ENCODE peak calls at places on chromosome 7, in seven cellular contexts. C, N, D, O, P, Q and B are unnamed samples.

GRCh38 chr7:2710256-2710655 is 22.3 kb downstream of the AMZ1 start:
- DNase-seq in C (no peak), N (no peak), D (no peak), O (no peak), P (no peak), Q (no peak), B (no peak)

GRCh38 chr7:140697447-140698143 is 1.1 kb downstream of the NDUFB2 start:
- DNase-seq in C (no peak), N (peak; percentile 42), D (no peak), O (no peak), P (no peak), Q (no peak), B (no peak)

GRCh38 chr7:141701489-141702046 is 398 bp downstream of the DENND11 start:
- DNase-seq in C (no peak), N (peak; percentile 22), D (peak; percentile 40), O (peak; percentile 29), P (peak; percentile 8), Q (peak; percentile 55), B (peak; percentile 23)

GRCh38 chr7:41825927-41826480 is 123.1 kb upstream of the INHBA start:
- DNase-seq in C (no peak), N (peak; percentile 13), D (peak; percentile 6), O (no peak), P (no peak), Q (no peak), B (no peak)

GRCh38 chr7:100191775-100192174 is 14.1 kb downstream of the STAG3 start:
- DNase-seq in C (peak; percentile 18), N (peak; percentile 73), D (peak; percentile 13), O (peak; percentile 50), P (peak; percentile 36), Q (no peak), B (no peak)

GRCh38 chr7:229184-229964 is 37.0 kb downstream of the FAM20C start:
- DNase-seq in C (peak; percentile 94), N (peak; percentile 95), D (no peak), O (no peak), P (peak; percentile 87), Q (no peak), B (no peak)

GRCh38 chr7:6536899-6537298 is 14.4 kb downstream of the GRID2IP start:
- DNase-seq in C (no peak), N (peak; percentile 5), D (no peak), O (no peak), P (no peak), Q (peak; percentile 87), B (no peak)

GRCh38 chr7:50660040-50660829 is 95.0 kb upstream of the DDC start:
- DNase-seq in C (no peak), N (no peak), D (no peak), O (peak; percentile 86), P (no peak), Q (no peak), B (no peak)

GRCh38 chr7:16174253-16174652 is 247.1 kb downstream of the CRPPA start:
- DNase-seq in C (no peak), N (no peak), D (no peak), O (no peak), P (no peak), Q (no peak), B (no peak)

GRCh38 chr7:22604246-22604645 is 104.3 kb upstream of the STEAP1B start:
- DNase-seq in C (no peak), N (no peak), D (no peak), O (no peak), P (no peak), Q (no peak), B (no peak)

GRCh38 chr7:38506756-38507155 is 124.4 kb downstream of the AMPH start:
- DNase-seq in C (no peak), N (peak; percentile 11), D (no peak), O (no peak), P (peak; percentile 6), Q (no peak), B (no peak)

GRCh38 chr7:130352335-130353074 is 7.9 kb downstream of the CPA5 start:
- DNase-seq in C (no peak), N (peak; percentile 73), D (peak; percentile 55), O (no peak), P (peak; percentile 88), Q (no peak), B (peak; percentile 46)

GRCh38 chr7:105399043-105399725 is 10.5 kb upstream of the SRPK2 start:
- DNase-seq in C (no peak), N (peak; percentile 61), D (peak; percentile 41), O (no peak), P (peak; percentile 52), Q (no peak), B (peak; percentile 29)

GRCh38 chr7:1160665-1161010 is 642 bp upstream of the ZFAND2A start:
- DNase-seq in C (no peak), N (no peak), D (no peak), O (no peak), P (no peak), Q (no peak), B (no peak)

GRCh38 chr7:87574630-87575029 is 26.1 kb downstream of the ABCB1 start:
- DNase-seq in C (peak; percentile 32), N (peak; percentile 12), D (peak; percentile 43), O (no peak), P (peak; percentile 1), Q (no peak), B (peak; percentile 70)

GRCh38 chr7:101543846-101544245 is 85.2 kb downstream of the MYL10 start:
- DNase-seq in C (no peak), N (no peak), D (no peak), O (no peak), P (no peak), Q (no peak), B (no peak)

GRCh38 chr7:18597759-18598158 is 102.2 kb downstream of the HDAC9 start:
- DNase-seq in C (no peak), N (no peak), D (no peak), O (no peak), P (no peak), Q (no peak), B (no peak)

DNA sequence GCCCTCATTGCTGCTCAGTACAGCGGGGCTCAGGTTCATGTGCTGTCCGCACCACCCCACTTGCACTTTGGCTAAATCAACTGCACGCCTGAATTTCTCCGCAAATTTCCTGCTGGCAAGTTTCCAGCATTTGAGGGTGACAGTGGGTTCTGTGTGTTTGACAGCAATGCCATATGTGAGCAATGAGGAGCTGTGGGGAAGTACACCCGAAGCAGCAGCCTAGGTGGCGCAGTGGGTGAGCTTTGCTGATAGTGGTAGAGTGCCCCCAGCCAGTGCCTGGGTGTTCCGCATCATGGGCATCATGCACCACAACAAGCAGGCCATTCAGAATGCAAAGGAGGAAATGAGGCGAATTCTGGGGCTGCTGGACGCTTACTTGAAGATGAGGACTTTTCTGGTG is 103.9 kb upstream of the POT1 start:
- DNase-seq in C (no peak), N (no peak), D (no peak), O (no peak), P (no peak), Q (peak; percentile 24), B (no peak)
- TF ChIP-seq CTCF in C (no peak), N (no peak), D (peak; percentile 19), O (no peak), P (no peak), Q (no peak), B (no peak)

DNA sequence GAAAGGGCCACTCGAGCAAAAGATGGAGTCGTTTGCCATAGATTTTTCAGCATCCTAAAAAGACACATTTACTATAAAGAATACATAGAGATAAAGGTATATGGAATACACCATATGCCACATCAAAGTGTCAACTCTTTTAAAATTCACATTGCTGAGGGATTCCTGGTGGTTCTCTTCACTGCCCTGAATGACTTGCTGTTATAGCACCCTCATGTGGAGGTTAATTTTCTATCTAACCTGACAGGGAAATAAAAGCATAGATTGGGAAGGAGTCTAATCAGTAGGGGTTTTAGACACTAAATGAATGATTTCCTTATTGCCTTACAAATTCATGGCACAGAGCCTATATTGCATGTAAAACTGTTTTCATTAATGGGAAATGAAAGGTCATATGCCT is 25.9 kb downstream of the DNAH11 start:
- DNase-seq in C (no peak), N (peak; percentile 15), D (peak; percentile 42), O (no peak), P (peak; percentile 5), Q (no peak), B (no peak)
- TF ChIP-seq CTCF in C (no peak), N (peak; percentile 35), D (peak; percentile 59), O (no peak), P (peak; percentile 28), Q (no peak), B (peak; percentile 31)

GRCh38 chr7:43668035-43668434 is 61.3 kb downstream of the COA1 start:
- DNase-seq in C (no peak), N (no peak), D (peak; percentile 38), O (no peak), P (no peak), Q (no peak), B (no peak)

GRCh38 chr7:43669286-43670081 is 59.8 kb downstream of the COA1 start:
- DNase-seq in C (no peak), N (no peak), D (no peak), O (no peak), P (no peak), Q (peak; percentile 85), B (no peak)

GRCh38 chr7:43660141-43660540 is 69.2 kb downstream of the COA1 start:
- DNase-seq in C (no peak), N (no peak), D (peak; percentile 19), O (no peak), P (no peak), Q (no peak), B (no peak)

GRCh38 chr7:43666938-43667337 is 62.4 kb downstream of the COA1 start:
- DNase-seq in C (no peak), N (peak; percentile 57), D (peak; percentile 31), O (no peak), P (peak; percentile 60), Q (no peak), B (no peak)

DNA sequence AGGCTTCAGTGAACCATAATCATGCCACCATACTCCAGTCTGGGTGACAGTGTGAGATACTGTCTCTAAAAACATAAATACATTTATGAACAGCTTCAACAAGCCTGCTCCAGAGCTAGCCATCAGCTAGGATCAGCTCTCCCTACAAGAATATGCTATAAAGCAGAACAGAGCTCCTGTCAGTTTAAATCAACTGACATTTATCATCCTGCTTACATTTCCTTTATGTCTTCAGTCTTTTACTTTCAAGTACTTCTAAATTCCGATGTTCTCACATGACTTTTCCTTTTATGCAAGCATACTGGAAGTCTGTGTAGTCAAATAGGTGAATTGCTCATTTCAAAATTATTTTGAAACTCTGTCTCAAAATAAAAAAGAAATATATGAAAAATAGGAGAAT is 64.6 kb downstream of the COA1 start:
- DNase-seq in C (no peak), N (no peak), D (no peak), O (no peak), P (no peak), Q (no peak), B (no peak)
- TF ChIP-seq CTCF in C (no peak), N (no peak), D (no peak), O (no peak), P (no peak), Q (no peak), B (no peak)

DNA sequence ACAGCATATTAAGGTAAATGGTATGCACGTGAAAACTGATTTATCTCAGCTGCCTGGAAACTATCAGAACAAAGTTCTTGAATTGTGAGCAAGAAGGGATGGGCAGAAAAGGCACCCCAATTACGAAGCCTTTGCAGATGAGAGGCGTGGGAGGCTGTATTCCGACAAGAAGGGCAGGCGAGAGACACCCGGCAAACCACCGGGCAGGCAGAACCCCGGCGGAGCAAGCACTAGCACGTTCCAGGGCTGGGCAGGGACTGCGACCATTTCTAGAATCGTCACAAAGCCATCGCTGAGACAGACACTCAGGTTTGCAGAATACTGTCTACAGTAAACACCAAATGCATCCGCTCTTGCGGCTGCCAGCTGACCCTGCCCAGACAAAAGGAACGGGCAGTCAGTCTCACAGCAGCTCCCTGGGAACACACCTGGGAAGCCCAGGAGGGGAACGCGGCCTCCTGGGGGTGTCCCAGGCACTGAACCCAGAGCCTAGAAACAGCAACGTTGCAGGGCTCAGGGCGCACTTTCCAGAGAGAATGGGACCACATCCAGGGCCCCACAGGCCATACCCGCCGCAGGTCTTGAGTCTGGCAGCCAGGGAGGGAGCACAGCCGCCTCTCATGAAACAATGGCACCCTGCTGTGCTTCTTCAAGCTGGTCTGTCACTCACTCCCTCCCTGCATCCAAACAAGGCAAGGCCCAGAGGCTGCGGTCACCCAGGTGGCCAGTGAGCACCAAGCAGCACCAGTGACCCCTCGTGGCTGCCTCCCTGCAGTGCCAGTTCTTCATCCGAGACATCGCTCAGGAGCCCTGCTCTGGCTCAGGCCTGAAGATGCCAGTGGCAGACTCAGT is 261.9 kb downstream of the PTPRN2 start:
- DNase-seq in C (no peak), N (no peak), D (peak; percentile 75), O (no peak), P (no peak), Q (peak; percentile 89), B (peak; percentile 87)
- TF ChIP-seq CTCF in C (no peak), N (no peak), D (peak; percentile 68), O (no peak), P (no peak), Q (peak; percentile 48), B (peak; percentile 62)